ENCODE peak calls at places on chromosomes 4 and X, in seven cellular contexts. J is MM.1S, Z is A549, V is choroid plexus epithelial cell, D is astrocyte, G is fibroblast of lung, R is skeletal muscle cell. N is an unnamed sample.

GRCh38 chr4:40856836-40857362 is 107.1 kb downstream of the NSUN7 start:
- DNase-seq in R (peak), D (peak), G (peak), Z (peak), J (peak), V (peak), N (peak)

GRCh38 chr4:138034871-138035270 is 207.3 kb downstream of the SLC7A11 start:
- DNase-seq in R (peak), G (peak), D (peak), V (peak), J (no peak), Z (no peak), N (peak)

GRCh38 chrX:103362504-103362903 is 6.2 kb downstream of the TCEAL9 start:
- DNase-seq in V (peak), D (peak), J (no peak), R (no peak), G (peak), Z (peak), N (peak)

GRCh38 chrX:122817321-122817720 is 366.8 kb upstream of the GRIA3 start:
- DNase-seq in G (no peak), V (no peak), J (no peak), D (no peak), R (no peak), Z (no peak), N (no peak)

GRCh38 chr4:76679691-76680090 is 218.3 kb downstream of the SOWAHB start:
- DNase-seq in V (no peak), J (no peak), D (no peak), G (no peak), Z (no peak), R (no peak), N (no peak)

GRCh38 chr4:149311076-149311475 is 504.6 kb downstream of the IQCM start:
- DNase-seq in D (no peak), J (no peak), Z (no peak), R (no peak), V (no peak), G (no peak), N (no peak)

GRCh38 chr4:163063891-163064290 is 102.8 kb downstream of the NAF1 start:
- DNase-seq in R (peak), D (peak), V (peak), Z (no peak), G (no peak), J (no peak), N (peak)

GRCh38 chr4:15376594-15376993 is 51.2 kb upstream of the C1QTNF7 start:
- DNase-seq in G (no peak), Z (peak), D (peak), V (peak), R (no peak), J (no peak), N (no peak)

GRCh38 chr4:105472871-105473339 is 957 bp downstream of the PPA2 start:
- DNase-seq in D (no peak), V (peak), G (peak), Z (no peak), J (peak), R (no peak), N (no peak)

GRCh38 chr4:20391224-20391623 is 139.5 kb downstream of the SLIT2 start:
- DNase-seq in J (no peak), Z (no peak), G (peak), V (peak), D (peak), R (peak), N (peak)

GRCh38 chrX:153763989-153764755 is at the start of gene PLXNB3:
- DNase-seq in J (peak), G (peak), D (peak), Z (peak), V (peak), R (peak), N (peak)

GRCh38 chrX:153764786-153765137 is 713 bp downstream of the PLXNB3 start:
- DNase-seq in V (no peak), J (no peak), D (no peak), R (no peak), G (no peak), Z (no peak), N (no peak)

GRCh38 chrX:153766871-153767673 is 3.0 kb downstream of the PLXNB3 start:
- DNase-seq in R (no peak), J (no peak), G (no peak), D (no peak), Z (no peak), V (no peak), N (no peak)

GRCh38 chrX:153766098-153766817 is 2.2 kb downstream of the PLXNB3 start:
- DNase-seq in G (peak), Z (no peak), D (peak), R (peak), V (peak), J (no peak), N (peak)

GRCh38 chrX:153765138-153766079 is 1.4 kb downstream of the PLXNB3 start:
- DNase-seq in G (no peak), R (no peak), J (no peak), D (no peak), V (peak), Z (no peak), N (peak)
- H3K4me3 ChIP-seq in G (no peak), R (peak), J (no peak), D (peak), V (peak), Z (no peak), N (peak)

DNA sequence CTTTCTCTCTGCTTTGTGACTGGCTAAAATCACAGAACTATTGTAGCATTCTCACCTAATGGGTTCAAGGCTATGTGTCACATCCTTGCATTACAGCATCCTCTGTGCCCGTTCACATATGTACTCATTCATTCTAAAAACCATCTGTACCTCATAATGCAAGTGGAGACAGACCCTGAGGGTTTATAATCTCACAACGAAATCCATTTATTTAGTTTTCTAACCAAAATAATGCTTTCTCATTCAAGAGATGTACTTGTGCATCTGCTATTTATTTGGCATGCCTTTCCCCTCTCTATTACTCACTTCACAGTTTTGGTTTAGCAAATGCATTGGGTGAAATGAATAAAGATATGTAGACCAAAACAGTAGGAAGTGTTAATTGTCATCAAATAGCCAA is 261.5 kb downstream of the DCHS2 start:
- DNase-seq in V (no peak), D (no peak), R (no peak), Z (no peak), G (no peak), J (no peak), N (no peak)
- H3K4me3 ChIP-seq in V (no peak), D (no peak), R (no peak), Z (no peak), G (no peak), J (no peak), N (no peak)

GRCh38 chrX:17829526-17829925 is 31.6 kb downstream of the RAI2 start:
- DNase-seq in R (no peak), D (no peak), Z (no peak), G (peak), V (no peak), J (no peak), N (no peak)

GRCh38 chrX:17831255-17831654 is 29.8 kb downstream of the RAI2 start:
- DNase-seq in G (no peak), J (no peak), V (no peak), D (no peak), Z (no peak), R (no peak), N (no peak)

GRCh38 chrX:17826609-17827496 is 34.2 kb downstream of the RAI2 start:
- DNase-seq in G (peak), R (no peak), D (no peak), Z (no peak), V (peak), J (no peak), N (no peak)

GRCh38 chrX:17830211-17830610 is 30.9 kb downstream of the RAI2 start:
- DNase-seq in V (no peak), G (no peak), D (no peak), J (no peak), Z (no peak), R (no peak), N (no peak)

GRCh38 chrX:17828156-17828555 is 32.9 kb downstream of the RAI2 start:
- DNase-seq in D (no peak), R (no peak), G (no peak), Z (no peak), V (no peak), J (no peak), N (no peak)
- H3K4me3 ChIP-seq in D (no peak), R (no peak), G (no peak), Z (no peak), V (no peak), J (no peak), N (no peak)

GRCh38 chr4:70704333-70705145 is 16.2 kb downstream of the UTP3 start:
- DNase-seq in J (peak), Z (peak), G (peak), R (no peak), D (peak), V (peak), N (peak)

GRCh38 chr4:70705146-70705855 is 16.5 kb upstream of the RUFY3 start:
- DNase-seq in Z (peak), D (peak), J (peak), V (peak), G (peak), R (no peak), N (peak)

GRCh38 chr4:70703695-70704332 is 15.5 kb downstream of the UTP3 start:
- DNase-seq in Z (no peak), G (peak), J (no peak), D (peak), R (no peak), V (peak), N (peak)

GRCh38 chr4:70705856-70706461 is 15.8 kb upstream of the RUFY3 start:
- DNase-seq in D (peak), R (no peak), Z (no peak), V (peak), J (no peak), G (no peak), N (no peak)

DNA sequence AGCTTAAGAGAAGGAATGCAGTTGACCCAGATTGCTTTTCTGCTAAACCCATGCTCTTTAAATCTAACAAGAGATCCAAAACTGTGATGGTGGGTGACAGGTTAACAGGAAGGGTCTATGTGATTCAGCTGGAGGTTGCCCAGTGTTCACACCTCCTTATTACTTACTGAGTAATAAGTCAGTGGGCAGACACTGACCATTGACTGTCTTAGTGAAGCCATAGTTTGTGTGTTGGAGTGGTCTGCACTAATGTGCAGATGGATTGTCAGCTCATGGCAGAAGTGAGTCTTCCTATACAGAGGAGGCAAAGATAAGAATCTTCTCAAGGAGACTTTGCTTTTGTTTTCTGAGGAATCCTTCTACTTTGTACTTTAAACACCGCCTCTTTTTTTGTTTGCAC is 15.2 kb upstream of the RUFY3 start:
- DNase-seq in Z (no peak), V (no peak), J (no peak), D (peak), R (no peak), G (no peak), N (no peak)
- H3K4me3 ChIP-seq in Z (peak), V (peak), J (peak), D (peak), R (peak), G (peak), N (peak)

GRCh38 chr4:86939737-86940141 is 4.9 kb downstream of the AFF1 start:
- DNase-seq in J (peak), V (no peak), Z (no peak), R (no peak), G (no peak), D (peak), N (no peak)
- H3K4me3 ChIP-seq in J (peak), V (no peak), Z (no peak), R (no peak), G (no peak), D (no peak), N (no peak)

GRCh38 chr4:123547167-123547817 is 150.7 kb downstream of the SPRY1 start:
- DNase-seq in J (no peak), R (no peak), G (no peak), D (no peak), V (no peak), Z (no peak), N (no peak)

GRCh38 chr4:123545569-123546122 is 149.1 kb downstream of the SPRY1 start:
- DNase-seq in D (peak), J (no peak), V (no peak), G (no peak), R (no peak), Z (no peak), N (no peak)

GRCh38 chr4:123546123-123546654 is 149.6 kb downstream of the SPRY1 start:
- DNase-seq in V (no peak), J (no peak), Z (no peak), G (no peak), D (no peak), R (no peak), N (no peak)

GRCh38 chr4:123547818-123548200 is 151.2 kb downstream of the SPRY1 start:
- DNase-seq in G (no peak), V (no peak), R (no peak), J (no peak), D (no peak), Z (no peak), N (no peak)

GRCh38 chr4:123546661-123547060 is 150.1 kb downstream of the SPRY1 start:
- DNase-seq in V (no peak), Z (no peak), D (no peak), G (no peak), R (no peak), J (no peak), N (no peak)
- H3K4me3 ChIP-seq in V (no peak), Z (no peak), D (no peak), G (no peak), R (no peak), J (no peak), N (no peak)

DNA sequence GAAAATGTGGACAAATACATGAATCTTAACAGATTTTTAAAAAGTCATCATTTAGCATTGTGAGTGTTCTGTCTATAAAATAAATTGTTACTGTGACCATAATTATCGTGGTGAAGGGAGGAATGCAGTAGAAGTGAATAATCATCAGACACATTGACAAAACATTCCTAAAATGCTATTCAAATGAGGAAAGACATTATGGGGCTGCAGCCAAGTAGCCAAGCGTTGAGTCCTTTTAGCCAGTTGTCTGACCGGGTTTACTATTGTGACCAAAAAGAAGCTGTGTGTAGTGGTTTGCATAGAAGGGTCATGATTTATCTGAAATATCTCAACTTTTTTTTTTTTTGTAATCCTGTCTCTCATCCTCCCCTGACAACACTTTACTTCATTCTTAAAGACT is 19.5 kb downstream of the WWC2 start:
- DNase-seq in V (peak), D (peak), G (peak), R (peak), Z (no peak), J (no peak), N (peak)
- H3K4me3 ChIP-seq in V (no peak), D (peak), G (no peak), R (no peak), Z (no peak), J (no peak), N (no peak)